ENCODE peak calls at places on chromosomes 4 and X, in four cellular contexts. One of them, this sample, is unnamed.

GRCh38 chr4:5824227-5824626 is 68.7 kb downstream of the CRMP1 start:
- DNase-seq in ecto neural progenitor cell: no peak
- DNase-seq in suprapubic skin: no peak
- DNase-seq in amniotic stem cell: no peak
- DNase-seq in this sample: no peak

GRCh38 chrX:134460861-134461218 is 875 bp downstream of the HPRT1 start:
- DNase-seq in ecto neural progenitor cell: no peak
- DNase-seq in suprapubic skin: no peak
- DNase-seq in amniotic stem cell: no peak
- DNase-seq in this sample: no peak

GRCh38 chrX:72268601-72269365 is 8.3 kb downstream of the RPS4X start:
- DNase-seq in amniotic stem cell: peak
- DNase-seq in suprapubic skin: no peak
- DNase-seq in ecto neural progenitor cell: no peak
- DNase-seq in this sample: no peak

GRCh38 chrX:3244203-3244743 is 102.2 kb downstream of the MXRA5 start:
- DNase-seq in amniotic stem cell: peak
- DNase-seq in ecto neural progenitor cell: no peak
- DNase-seq in suprapubic skin: no peak
- DNase-seq in this sample: no peak

GRCh38 chr4:21447320-21448055 is 501.1 kb downstream of the KCNIP4 start:
- DNase-seq in suprapubic skin: no peak
- DNase-seq in ecto neural progenitor cell: no peak
- DNase-seq in amniotic stem cell: no peak
- DNase-seq in this sample: no peak

GRCh38 chr4:147655639-147656038 is 28.3 kb downstream of the PRMT9 start:
- DNase-seq in ecto neural progenitor cell: no peak
- DNase-seq in amniotic stem cell: no peak
- DNase-seq in suprapubic skin: no peak
- DNase-seq in this sample: no peak

GRCh38 chr4:123055943-123056342 is 133.5 kb upstream of the NUDT6 start:
- DNase-seq in amniotic stem cell: no peak
- DNase-seq in suprapubic skin: no peak
- DNase-seq in ecto neural progenitor cell: no peak
- DNase-seq in this sample: no peak

GRCh38 chr4:96347582-96347981 is 507.7 kb downstream of the PDHA2 start:
- DNase-seq in ecto neural progenitor cell: no peak
- DNase-seq in suprapubic skin: no peak
- DNase-seq in amniotic stem cell: no peak
- DNase-seq in this sample: no peak

GRCh38 chr4:5452156-5452555 is 256.2 kb downstream of the EVC2 start:
- DNase-seq in amniotic stem cell: no peak
- DNase-seq in suprapubic skin: peak
- DNase-seq in ecto neural progenitor cell: no peak
- DNase-seq in this sample: no peak

GRCh38 chr4:186759990-186760389 is 36.3 kb upstream of the FAT1 start:
- DNase-seq in ecto neural progenitor cell: no peak
- DNase-seq in amniotic stem cell: no peak
- DNase-seq in suprapubic skin: no peak
- DNase-seq in this sample: no peak

GRCh38 chr4:122178961-122179360 is 26.8 kb downstream of the BLTP1 start:
- DNase-seq in amniotic stem cell: no peak
- DNase-seq in suprapubic skin: no peak
- DNase-seq in ecto neural progenitor cell: no peak
- DNase-seq in this sample: no peak

GRCh38 chr4:140943486-140943885 is 187.3 kb upstream of the TBC1D9 start:
- DNase-seq in suprapubic skin: no peak
- DNase-seq in amniotic stem cell: no peak
- DNase-seq in ecto neural progenitor cell: no peak
- DNase-seq in this sample: no peak

GRCh38 chr4:89610236-89610635 is 226.7 kb downstream of the SNCA start:
- DNase-seq in suprapubic skin: no peak
- DNase-seq in amniotic stem cell: no peak
- DNase-seq in ecto neural progenitor cell: no peak
- DNase-seq in this sample: no peak

GRCh38 chr4:173076903-173077629 is 91.5 kb upstream of the GALNT7 start:
- DNase-seq in ecto neural progenitor cell: no peak
- DNase-seq in suprapubic skin: no peak
- DNase-seq in amniotic stem cell: no peak
- DNase-seq in this sample: no peak

GRCh38 chrX:124358796-124359386 is 12.5 kb downstream of the SH2D1A start:
- DNase-seq in suprapubic skin: no peak
- DNase-seq in ecto neural progenitor cell: no peak
- DNase-seq in amniotic stem cell: no peak
- DNase-seq in this sample: peak

GRCh38 chrX:13990126-13990525 is 39.6 kb downstream of the GEMIN8 start:
- DNase-seq in ecto neural progenitor cell: no peak
- DNase-seq in suprapubic skin: no peak
- DNase-seq in amniotic stem cell: no peak
- DNase-seq in this sample: no peak

GRCh38 chrX:149937881-149938426 is 337 bp downstream of the EOLA2 start:
- DNase-seq in ecto neural progenitor cell: peak
- DNase-seq in amniotic stem cell: no peak
- DNase-seq in suprapubic skin: no peak
- DNase-seq in this sample: peak

GRCh38 chr4:173057442-173057841 is 111.2 kb upstream of the GALNT7 start:
- DNase-seq in amniotic stem cell: no peak
- DNase-seq in suprapubic skin: no peak
- DNase-seq in ecto neural progenitor cell: no peak
- DNase-seq in this sample: no peak

GRCh38 chr4:56804551-56804950 is 16.9 kb downstream of the SPINK2 start:
- DNase-seq in suprapubic skin: no peak
- DNase-seq in ecto neural progenitor cell: no peak
- DNase-seq in amniotic stem cell: no peak
- DNase-seq in this sample: no peak

GRCh38 chr4:45662996-45663395 is 460.9 kb downstream of the GABRG1 start:
- DNase-seq in ecto neural progenitor cell: no peak
- DNase-seq in suprapubic skin: no peak
- DNase-seq in amniotic stem cell: no peak
- DNase-seq in this sample: no peak

GRCh38 chrX:24392709-24393108 is 32.3 kb downstream of the SUPT20HL1 start:
- DNase-seq in suprapubic skin: no peak
- DNase-seq in ecto neural progenitor cell: no peak
- DNase-seq in amniotic stem cell: no peak
- DNase-seq in this sample: no peak

GRCh38 chr4:6910340-6910959 is 824 bp downstream of the TBC1D14 start:
- DNase-seq in amniotic stem cell: no peak
- DNase-seq in ecto neural progenitor cell: peak
- DNase-seq in suprapubic skin: no peak
- DNase-seq in this sample: no peak

GRCh38 chr4:139736257-139736626 is 70.6 kb downstream of the MGST2 start:
- DNase-seq in suprapubic skin: no peak
- DNase-seq in amniotic stem cell: no peak
- DNase-seq in ecto neural progenitor cell: no peak
- DNase-seq in this sample: no peak

GRCh38 chr4:20679946-20680345 is 20.3 kb upstream of the PACRGL start:
- DNase-seq in suprapubic skin: no peak
- DNase-seq in amniotic stem cell: no peak
- DNase-seq in ecto neural progenitor cell: no peak
- DNase-seq in this sample: no peak